ENCODE peak calls at places on chromosome 16, in five cellular contexts. Q is CD4-positive, CD25-positive, alpha-beta regulatory T cell; X is NCI-H2081; C is stimulated activated CD4-positive, alpha-beta T cell treated with anti-CD3 and anti-CD28 coated beads, Interleukin-15, amount 100 ng/mL, for 24 hours; Z is T-cell. P is an unnamed sample.

GRCh38 chr16:29915590-29916247 is 10.3 kb downstream of the KCTD13 start:
- DNase-seq in Z (no peak), X (no peak), Q (no peak), C (no peak), P (no peak)

GRCh38 chr16:79651363-79651762 is 50.8 kb upstream of the MAF start:
- DNase-seq in X (no peak), Z (no peak), Q (no peak), C (no peak), P (no peak)

GRCh38 chr16:79562166-79562823 is 38.2 kb downstream of the MAF start:
- DNase-seq in Q (no peak), C (no peak), Z (no peak), X (no peak), P (no peak)

GRCh38 chr16:31256466-31256865 is 3.3 kb upstream of the ITGAM start:
- DNase-seq in C (no peak), X (no peak), Q (no peak), Z (no peak), P (no peak)

GRCh38 chr16:76985362-76985761 is 205.6 kb upstream of the MON1B start:
- DNase-seq in X (no peak), Q (no peak), Z (no peak), C (no peak), P (no peak)

GRCh38 chr16:4426021-4426684 is 485 bp downstream of the DNAJA3 start:
- DNase-seq in Q (no peak), X (peak; percentile 61), Z (no peak), C (no peak), P (no peak)

GRCh38 chr16:88534731-88535141 is 35.5 kb upstream of the ZC3H18 start:
- DNase-seq in C (peak; percentile 55), Q (peak; percentile 53), X (no peak), Z (no peak), P (no peak)

GRCh38 chr16:11370084-11370931 is 25.0 kb downstream of the RMI2 start:
- DNase-seq in Z (no peak), X (no peak), C (no peak), Q (no peak), P (no peak)

GRCh38 chr16:70432800-70433455 is 6.0 kb downstream of the ST3GAL2 start:
- DNase-seq in X (no peak), C (no peak), Z (no peak), Q (no peak), P (no peak)

GRCh38 chr16:55703003-55704001 is 47.5 kb downstream of the SLC6A2 start:
- DNase-seq in Q (peak; percentile 45), X (peak; percentile 17), Z (no peak), C (peak; percentile 17), P (no peak)

GRCh38 chr16:27430923-27431484 is 29.0 kb downstream of the IL21R start:
- DNase-seq in X (no peak), C (no peak), Q (no peak), Z (no peak), P (no peak)

GRCh38 chr16:11190585-11191565 is 65.1 kb downstream of the SOCS1 start:
- DNase-seq in X (no peak), C (peak; percentile 48), Z (no peak), Q (peak; percentile 36), P (no peak)

P was measured in T follicular helper cell.